ENCODE peak calls at places on chromosomes 16 and 17, in ten cellular contexts. One of them, this sample, is unnamed.
A peak's percentile ranks its signal among the peaks of the same experiment; 100 is the strongest.

GRCh38 chr16:33877-34707 is 19.3 kb downstream of the POLR3K start:
- DNase-seq in uterus: no peak
- DNase-seq in stomach: no peak
- DNase-seq in aorta: no peak
- DNase-seq in GM12878: no peak
- DNase-seq in Peyer's patch: no peak
- DNase-seq in MM.1S: no peak
- DNase-seq in lung: no peak
- DNase-seq in psoas muscle: no peak
- DNase-seq in body of pancreas: no peak
- DNase-seq in this sample: peak; percentile 48

GRCh38 chr17:61128671-61129115 is 270.9 kb upstream of the TBX2 start:
- DNase-seq in lung: no peak
- DNase-seq in aorta: no peak
- DNase-seq in psoas muscle: no peak
- DNase-seq in uterus: no peak
- DNase-seq in GM12878: no peak
- DNase-seq in MM.1S: no peak
- DNase-seq in stomach: no peak
- DNase-seq in Peyer's patch: no peak
- DNase-seq in body of pancreas: no peak
- DNase-seq in this sample: peak; percentile 15

GRCh38 chr17:63702616-63703015 is 2.7 kb upstream of the LIMD2 start:
- DNase-seq in stomach: no peak
- DNase-seq in GM12878: no peak
- DNase-seq in aorta: no peak
- DNase-seq in lung: no peak
- DNase-seq in body of pancreas: no peak
- DNase-seq in MM.1S: no peak
- DNase-seq in psoas muscle: no peak
- DNase-seq in Peyer's patch: peak; percentile 12
- DNase-seq in uterus: no peak
- DNase-seq in this sample: no peak

GRCh38 chr16:62548095-62548494 is 511.9 kb upstream of the CDH8 start:
- DNase-seq in stomach: no peak
- DNase-seq in Peyer's patch: no peak
- DNase-seq in uterus: no peak
- DNase-seq in MM.1S: no peak
- DNase-seq in GM12878: no peak
- DNase-seq in psoas muscle: no peak
- DNase-seq in body of pancreas: no peak
- DNase-seq in aorta: no peak
- DNase-seq in lung: no peak
- DNase-seq in this sample: no peak

GRCh38 chr17:68080411-68081150 is 45.0 kb downstream of the KPNA2 start:
- DNase-seq in uterus: no peak
- DNase-seq in stomach: no peak
- DNase-seq in MM.1S: no peak
- DNase-seq in aorta: no peak
- DNase-seq in body of pancreas: no peak
- DNase-seq in psoas muscle: no peak
- DNase-seq in GM12878: no peak
- DNase-seq in lung: no peak
- DNase-seq in Peyer's patch: no peak
- DNase-seq in this sample: no peak

GRCh38 chr17:38705523-38705802 is 390 bp downstream of the MLLT6 start:
- DNase-seq in lung: no peak
- DNase-seq in body of pancreas: no peak
- DNase-seq in Peyer's patch: peak; percentile 68
- DNase-seq in psoas muscle: no peak
- DNase-seq in MM.1S: no peak
- DNase-seq in uterus: no peak
- DNase-seq in stomach: no peak
- DNase-seq in GM12878: no peak
- DNase-seq in aorta: no peak
- DNase-seq in this sample: no peak

GRCh38 chr17:37493249-37494027 is 3.7 kb downstream of the DUSP14 start:
- DNase-seq in lung: no peak
- DNase-seq in body of pancreas: no peak
- DNase-seq in Peyer's patch: no peak
- DNase-seq in stomach: no peak
- DNase-seq in psoas muscle: no peak
- DNase-seq in aorta: no peak
- DNase-seq in uterus: no peak
- DNase-seq in GM12878: no peak
- DNase-seq in MM.1S: no peak
- DNase-seq in this sample: no peak

GRCh38 chr17:39617446-39618251 is 9.1 kb upstream of the PPP1R1B start:
- DNase-seq in body of pancreas: peak; percentile 84
- DNase-seq in psoas muscle: peak; percentile 75
- DNase-seq in uterus: peak; percentile 37
- DNase-seq in GM12878: no peak
- DNase-seq in MM.1S: peak; percentile 45
- DNase-seq in lung: peak; percentile 67
- DNase-seq in aorta: peak; percentile 87
- DNase-seq in stomach: peak; percentile 82
- DNase-seq in Peyer's patch: peak; percentile 88
- DNase-seq in this sample: peak; percentile 63

GRCh38 chr17:79174193-79174765 is 99.7 kb downstream of the ENGASE start:
- DNase-seq in body of pancreas: no peak
- DNase-seq in uterus: no peak
- DNase-seq in psoas muscle: no peak
- DNase-seq in MM.1S: no peak
- DNase-seq in GM12878: no peak
- DNase-seq in stomach: no peak
- DNase-seq in lung: no peak
- DNase-seq in aorta: no peak
- DNase-seq in Peyer's patch: no peak
- DNase-seq in this sample: no peak

GRCh38 chr17:12599185-12599920 is 66.3 kb upstream of the MYOCD start:
- DNase-seq in Peyer's patch: no peak
- DNase-seq in MM.1S: no peak
- DNase-seq in body of pancreas: no peak
- DNase-seq in stomach: no peak
- DNase-seq in lung: no peak
- DNase-seq in GM12878: no peak
- DNase-seq in psoas muscle: no peak
- DNase-seq in aorta: no peak
- DNase-seq in uterus: no peak
- DNase-seq in this sample: no peak

GRCh38 chr17:45376171-45376564 is 56.5 kb downstream of the ARHGAP27 start:
- DNase-seq in lung: no peak
- DNase-seq in aorta: no peak
- DNase-seq in MM.1S: no peak
- DNase-seq in GM12878: no peak
- DNase-seq in uterus: no peak
- DNase-seq in psoas muscle: no peak
- DNase-seq in body of pancreas: no peak
- DNase-seq in Peyer's patch: no peak
- DNase-seq in stomach: no peak
- DNase-seq in this sample: no peak

GRCh38 chr17:46925185-46925858 is 2.4 kb downstream of the GOSR2 start:
- DNase-seq in lung: no peak
- DNase-seq in MM.1S: no peak
- DNase-seq in psoas muscle: no peak
- DNase-seq in Peyer's patch: peak; percentile 10
- DNase-seq in aorta: no peak
- DNase-seq in stomach: no peak
- DNase-seq in uterus: no peak
- DNase-seq in body of pancreas: no peak
- DNase-seq in GM12878: no peak
- DNase-seq in this sample: no peak

GRCh38 chr17:69539274-69539673 is 124.8 kb downstream of the MAP2K6 start:
- DNase-seq in stomach: no peak
- DNase-seq in MM.1S: no peak
- DNase-seq in lung: no peak
- DNase-seq in GM12878: no peak
- DNase-seq in psoas muscle: no peak
- DNase-seq in uterus: no peak
- DNase-seq in Peyer's patch: no peak
- DNase-seq in aorta: no peak
- DNase-seq in body of pancreas: no peak
- DNase-seq in this sample: no peak

DNA sequence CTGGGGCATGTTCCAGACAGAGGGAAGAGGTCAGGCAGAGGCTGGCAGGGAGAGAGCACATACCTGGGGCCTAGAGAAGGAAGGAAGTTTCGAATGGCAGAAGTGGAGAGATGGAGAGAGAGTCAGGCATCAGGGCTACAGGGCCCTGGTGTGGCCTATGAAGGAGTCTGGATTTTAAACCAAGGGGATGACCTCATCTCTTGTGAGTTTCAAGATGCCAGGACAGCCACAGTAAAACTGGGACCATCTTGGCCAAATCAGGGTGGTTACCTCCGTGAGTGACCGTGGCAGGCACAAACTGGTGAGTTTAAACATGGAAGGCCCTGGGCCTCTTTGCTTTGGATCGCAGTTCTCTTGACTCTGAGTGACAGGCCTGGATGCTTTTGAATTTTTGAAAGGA is 7.6 kb upstream of the ATP2C2 start:
- DNase-seq in lung: no peak
- DNase-seq in body of pancreas: no peak
- DNase-seq in stomach: no peak
- DNase-seq in uterus: no peak
- DNase-seq in Peyer's patch: no peak
- DNase-seq in aorta: no peak
- DNase-seq in psoas muscle: no peak
- DNase-seq in MM.1S: no peak
- DNase-seq in GM12878: no peak
- DNase-seq in this sample: no peak
- H3K27me3 ChIP-seq in lung: no peaks in the 10 kb centered on the region
- H3K27me3 ChIP-seq in body of pancreas: no peaks in the 10 kb centered on the region
- H3K27me3 ChIP-seq in stomach: no peaks in the 10 kb centered on the region
- H3K27me3 ChIP-seq in uterus: no peaks in the 10 kb centered on the region
- H3K27me3 ChIP-seq in Peyer's patch: no peaks in the 10 kb centered on the region
- H3K27me3 ChIP-seq in aorta: no peaks in the 10 kb centered on the region
- H3K27me3 ChIP-seq in psoas muscle: no peaks in the 10 kb centered on the region
- H3K27me3 ChIP-seq in MM.1S: peaks cover 19% of the 10 kb centered on the region
- H3K27me3 ChIP-seq in GM12878: no peaks in the 10 kb centered on the region
- H3K27me3 ChIP-seq in this sample: no peaks in the 10 kb centered on the region

GRCh38 chr17:17820046-17820445 is 16.7 kb downstream of the SREBF1 start:
- DNase-seq in GM12878: no peak
- DNase-seq in body of pancreas: no peak
- DNase-seq in stomach: no peak
- DNase-seq in MM.1S: no peak
- DNase-seq in psoas muscle: no peak
- DNase-seq in Peyer's patch: no peak
- DNase-seq in aorta: no peak
- DNase-seq in uterus: peak; percentile 22
- DNase-seq in lung: no peak
- DNase-seq in this sample: no peak
- H3K4me1 ChIP-seq in GM12878: peaks cover 45% of the 10 kb centered on the region
- H3K4me1 ChIP-seq in body of pancreas: peaks cover 62% of the 10 kb centered on the region
- H3K4me1 ChIP-seq in stomach: peaks cover 81% of the 10 kb centered on the region
- H3K4me1 ChIP-seq in MM.1S: peaks cover 32% of the 10 kb centered on the region
- H3K4me1 ChIP-seq in psoas muscle: peaks cover 76% of the 10 kb centered on the region
- H3K4me1 ChIP-seq in Peyer's patch: peaks cover 12% of the 10 kb centered on the region
- H3K4me1 ChIP-seq in aorta: no peaks in the 10 kb centered on the region
- H3K4me1 ChIP-seq in uterus: peaks cover 13% of the 10 kb centered on the region
- H3K4me1 ChIP-seq in lung: peaks cover 45% of the 10 kb centered on the region
- H3K4me1 ChIP-seq in this sample: peaks cover 34% of the 10 kb centered on the region

GRCh38 chr16:4010225-4011158 is 105.8 kb downstream of the ADCY9 start:
- DNase-seq in lung: no peak
- DNase-seq in body of pancreas: no peak
- DNase-seq in MM.1S: no peak
- DNase-seq in psoas muscle: no peak
- DNase-seq in uterus: no peak
- DNase-seq in Peyer's patch: no peak
- DNase-seq in stomach: no peak
- DNase-seq in GM12878: no peak
- DNase-seq in aorta: no peak
- DNase-seq in this sample: no peak
- H3K27me3 ChIP-seq in lung: no peaks in the 10 kb centered on the region
- H3K27me3 ChIP-seq in body of pancreas: no peaks in the 10 kb centered on the region
- H3K27me3 ChIP-seq in MM.1S: peaks cover 64% of the 10 kb centered on the region
- H3K27me3 ChIP-seq in psoas muscle: no peaks in the 10 kb centered on the region
- H3K27me3 ChIP-seq in uterus: no peaks in the 10 kb centered on the region
- H3K27me3 ChIP-seq in Peyer's patch: no peaks in the 10 kb centered on the region
- H3K27me3 ChIP-seq in stomach: no peaks in the 10 kb centered on the region
- H3K27me3 ChIP-seq in GM12878: no peaks in the 10 kb centered on the region
- H3K27me3 ChIP-seq in aorta: no peaks in the 10 kb centered on the region
- H3K27me3 ChIP-seq in this sample: no peaks in the 10 kb centered on the region

GRCh38 chr17:77148959-77149510 is 8.3 kb downstream of the SEC14L1 start:
- DNase-seq in stomach: no peak
- DNase-seq in aorta: no peak
- DNase-seq in uterus: no peak
- DNase-seq in lung: no peak
- DNase-seq in GM12878: no peak
- DNase-seq in Peyer's patch: no peak
- DNase-seq in MM.1S: no peak
- DNase-seq in psoas muscle: no peak
- DNase-seq in body of pancreas: peak; percentile 30
- DNase-seq in this sample: no peak
- H3K4me1 ChIP-seq in stomach: peaks cover 99% of the 10 kb centered on the region
- H3K4me1 ChIP-seq in aorta: no peaks in the 10 kb centered on the region
- H3K4me1 ChIP-seq in uterus: peaks cover 5% of the 10 kb centered on the region
- H3K4me1 ChIP-seq in lung: peaks cover 19% of the 10 kb centered on the region
- H3K4me1 ChIP-seq in GM12878: peaks cover 39% of the 10 kb centered on the region
- H3K4me1 ChIP-seq in Peyer's patch: no peaks in the 10 kb centered on the region
- H3K4me1 ChIP-seq in MM.1S: peaks cover 57% of the 10 kb centered on the region
- H3K4me1 ChIP-seq in psoas muscle: peaks cover 83% of the 10 kb centered on the region
- H3K4me1 ChIP-seq in body of pancreas: peaks cover 61% of the 10 kb centered on the region
- H3K4me1 ChIP-seq in this sample: peaks cover 10% of the 10 kb centered on the region

DNA sequence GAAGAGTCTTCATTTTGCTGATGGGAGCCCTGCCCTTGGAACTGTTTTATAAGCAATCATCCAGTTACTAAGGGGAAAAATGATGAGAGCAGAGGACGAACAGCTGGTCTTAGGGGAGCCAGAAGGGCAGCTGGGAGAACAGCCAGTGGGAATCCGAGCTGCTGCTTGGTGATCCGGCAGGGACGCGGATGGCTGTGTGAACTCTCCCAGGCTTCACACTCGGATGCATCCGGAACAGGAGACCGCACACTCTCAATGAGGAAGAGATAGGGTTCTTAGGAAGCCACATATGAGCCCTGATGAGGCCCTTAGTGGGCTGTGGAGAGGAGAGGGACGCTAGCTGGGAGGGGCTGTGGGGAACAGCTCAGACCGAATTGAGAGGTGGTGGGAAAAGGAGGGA is 5.0 kb upstream of the CACNG5 start:
- DNase-seq in GM12878: no peak
- DNase-seq in Peyer's patch: no peak
- DNase-seq in uterus: no peak
- DNase-seq in stomach: no peak
- DNase-seq in body of pancreas: peak; percentile 32
- DNase-seq in lung: no peak
- DNase-seq in MM.1S: no peak
- DNase-seq in psoas muscle: no peak
- DNase-seq in aorta: no peak
- DNase-seq in this sample: no peak
- H3K27me3 ChIP-seq in GM12878: no peaks in the 10 kb centered on the region
- H3K27me3 ChIP-seq in Peyer's patch: no peaks in the 10 kb centered on the region
- H3K27me3 ChIP-seq in uterus: no peaks in the 10 kb centered on the region
- H3K27me3 ChIP-seq in stomach: peaks cover 75% of the 10 kb centered on the region
- H3K27me3 ChIP-seq in body of pancreas: peaks cover 3% of the 10 kb centered on the region
- H3K27me3 ChIP-seq in lung: peaks cover 5% of the 10 kb centered on the region
- H3K27me3 ChIP-seq in MM.1S: no peaks in the 10 kb centered on the region
- H3K27me3 ChIP-seq in psoas muscle: no peaks in the 10 kb centered on the region
- H3K27me3 ChIP-seq in aorta: no peaks in the 10 kb centered on the region
- H3K27me3 ChIP-seq in this sample: peaks cover 30% of the 10 kb centered on the region

GRCh38 chr16:56609463-56609921 is 1.1 kb downstream of the MT2A start:
- DNase-seq in uterus: peak; percentile 74
- DNase-seq in GM12878: peak; percentile 87
- DNase-seq in psoas muscle: peak; percentile 69
- DNase-seq in stomach: peak; percentile 81
- DNase-seq in MM.1S: peak; percentile 86
- DNase-seq in lung: peak; percentile 83
- DNase-seq in aorta: no peak
- DNase-seq in Peyer's patch: peak; percentile 55
- DNase-seq in body of pancreas: peak; percentile 86
- DNase-seq in this sample: peak; percentile 78
- H3K4me1 ChIP-seq in uterus: peaks cover 14% of the 10 kb centered on the region
- H3K4me1 ChIP-seq in GM12878: peaks cover 25% of the 10 kb centered on the region
- H3K4me1 ChIP-seq in psoas muscle: peaks cover 60% of the 10 kb centered on the region
- H3K4me1 ChIP-seq in stomach: peaks cover 57% of the 10 kb centered on the region
- H3K4me1 ChIP-seq in MM.1S: peaks cover 19% of the 10 kb centered on the region
- H3K4me1 ChIP-seq in lung: peaks cover 31% of the 10 kb centered on the region
- H3K4me1 ChIP-seq in aorta: no peaks in the 10 kb centered on the region
- H3K4me1 ChIP-seq in Peyer's patch: no peaks in the 10 kb centered on the region
- H3K4me1 ChIP-seq in body of pancreas: peaks cover 46% of the 10 kb centered on the region
- H3K4me1 ChIP-seq in this sample: peaks cover 46% of the 10 kb centered on the region

This sample was measured in heart left ventricle.